ENCODE peak calls at places on chromosomes 4 and X, in eight cellular contexts. H, B, C, L, N, X, S and K are unnamed samples.

GRCh38 chr4:95095352-95095974 is 337.7 kb downstream of the BMPR1B start:
- DNase-seq in L (no peak), N (peak; percentile 25), C (no peak), H (peak; percentile 75), B (no peak), S (peak; percentile 48), X (no peak), K (peak; percentile 71)

GRCh38 chrX:103157511-103158316 is 57.2 kb upstream of the BEX4 start:
- DNase-seq in L (peak; percentile 40), S (peak; percentile 33), B (no peak), X (peak; percentile 40), N (no peak), H (peak; percentile 52), C (no peak), K (peak; percentile 78)

GRCh38 chrX:102599950-102600579 is 750 bp downstream of the ARMCX5 start:
- DNase-seq in B (no peak), H (peak; percentile 43), X (no peak), C (no peak), S (peak; percentile 1), L (no peak), N (no peak), K (peak; percentile 19)

GRCh38 chr4:79576480-79576803 is 168.4 kb upstream of the GK2 start:
- DNase-seq in H (peak; percentile 58), B (no peak), L (no peak), C (no peak), N (peak; percentile 25), X (peak; percentile 30), S (peak; percentile 52), K (peak; percentile 60)

GRCh38 chr4:55181606-55182005 is 56.2 kb upstream of the KDR start:
- DNase-seq in L (no peak), H (no peak), X (no peak), B (no peak), S (no peak), C (no peak), N (no peak), K (peak; percentile 35)

GRCh38 chrX:16662402-16662801 is 12.4 kb downstream of the S100G start:
- DNase-seq in L (no peak), S (no peak), H (no peak), N (no peak), B (no peak), C (no peak), X (no peak), K (peak; percentile 44)

GRCh38 chrX:13092455-13092941 is 48.1 kb upstream of the FAM9C start:
- DNase-seq in B (no peak), X (peak; percentile 76), C (peak; percentile 48), H (no peak), S (no peak), N (no peak), L (peak; percentile 65), K (no peak)

GRCh38 chr4:118732591-118733330 is 47.6 kb downstream of the METTL14 start:
- DNase-seq in X (no peak), L (no peak), C (no peak), N (no peak), B (no peak), S (peak; percentile 60), H (peak; percentile 90), K (no peak)

GRCh38 chrX:9906919-9907318 is 60.2 kb upstream of the CLDN34 start:
- DNase-seq in B (no peak), N (no peak), C (no peak), S (peak; percentile 87), L (no peak), X (no peak), H (no peak), K (peak; percentile 90)

DNA sequence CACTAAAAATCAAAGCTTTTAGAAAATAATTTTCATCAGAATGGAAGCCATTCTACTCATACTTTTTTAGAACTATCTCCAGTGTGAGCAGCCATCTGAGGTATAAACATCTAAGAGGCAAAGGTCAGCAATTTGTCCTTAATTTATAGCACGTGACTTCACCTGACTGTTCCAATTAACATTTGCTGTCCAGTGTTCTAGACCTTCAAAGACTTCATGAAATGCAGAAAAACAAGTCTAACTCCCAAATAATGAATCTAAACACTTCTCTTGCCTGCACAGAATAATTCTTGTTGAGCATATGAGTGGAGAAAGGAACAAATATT is 12.0 kb downstream of the RFC1 start:
- DNase-seq in H (no peak), S (no peak), X (no peak), L (no peak), N (no peak), B (no peak), C (no peak), K (no peak)
- H3K4me3 ChIP-seq in H (peak overlapping the region; percentile 75), S (no peak overlapping the region), X (no peak overlapping the region), L (peak overlapping the region; percentile 18), N (peak overlapping the region; percentile 28), B (no peak overlapping the region), C (peak overlapping the region; percentile 31), K (no peak overlapping the region)

GRCh38 chrX:139020793-139021192 is 309.3 kb upstream of the FGF13 start:
- DNase-seq in L (no peak), S (no peak), C (no peak), N (no peak), X (no peak), B (no peak), H (no peak), K (no peak)
- H3K4me3 ChIP-seq in L (no peak overlapping the region), S (no peak overlapping the region), C (no peak overlapping the region), N (no peak overlapping the region), X (no peak overlapping the region), B (no peak overlapping the region), H (no peak overlapping the region), K (no peak overlapping the region)

DNA sequence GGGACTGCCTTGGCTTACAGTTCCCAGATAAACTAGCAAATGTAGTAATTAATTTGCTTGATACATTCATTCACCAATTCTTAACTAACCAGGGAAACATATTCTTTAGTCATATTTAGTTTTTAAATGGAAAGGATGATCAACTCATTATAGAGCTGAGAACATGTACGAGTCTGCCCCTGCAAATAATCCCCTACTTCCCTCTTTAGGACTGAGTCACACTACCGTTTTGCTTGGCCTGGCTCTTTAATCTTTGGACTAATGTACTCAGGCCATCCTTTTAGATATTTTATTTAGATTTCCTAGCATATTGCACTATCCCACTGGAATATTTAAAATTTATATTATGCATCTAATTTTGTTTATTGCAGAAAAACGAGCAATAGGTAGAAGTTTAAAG is 105.5 kb upstream of the LCORL start:
- DNase-seq in L (no peak), X (no peak), C (no peak), H (no peak), N (no peak), B (no peak), S (peak; percentile 50), K (no peak)
- H3K4me3 ChIP-seq in L (no peak overlapping the region), X (no peak overlapping the region), C (no peak overlapping the region), H (no peak overlapping the region), N (no peak overlapping the region), B (no peak overlapping the region), S (no peak overlapping the region), K (no peak overlapping the region)

DNA sequence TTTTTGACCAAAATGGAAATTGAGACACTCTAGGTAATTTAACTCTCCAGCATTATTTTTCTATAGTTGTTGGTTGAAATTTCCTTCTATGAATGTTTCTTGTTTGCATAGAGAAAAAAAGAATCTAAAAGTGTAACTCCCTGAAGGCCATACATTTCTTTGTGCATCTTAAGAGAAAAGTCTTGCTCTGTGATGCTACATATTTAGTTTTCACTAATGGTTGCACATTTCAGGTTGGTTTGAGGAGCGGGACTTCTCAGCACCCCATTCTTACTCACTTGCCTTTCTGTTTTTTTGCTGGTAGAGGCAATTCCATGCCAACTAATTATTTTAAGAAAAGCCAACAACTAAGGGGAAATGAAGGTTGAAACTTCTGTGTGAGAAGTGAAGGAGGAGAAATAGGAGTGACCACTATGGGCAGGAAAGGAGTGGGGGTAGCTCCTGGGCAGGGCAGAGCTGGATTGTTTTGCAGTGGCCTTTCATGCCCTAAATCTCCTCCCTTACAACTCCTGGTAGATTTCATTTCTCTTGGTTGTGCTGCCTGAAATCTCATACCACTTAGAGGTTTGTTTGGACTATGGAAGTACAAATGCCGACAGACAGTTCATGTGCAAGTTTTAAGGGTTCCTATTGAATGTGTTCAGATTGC is 76.6 kb downstream of the RAPGEF2 start:
- DNase-seq in H (no peak), X (no peak), L (no peak), B (no peak), N (no peak), S (no peak), C (no peak), K (no peak)
- H3K4me3 ChIP-seq in H (no peak overlapping the region), X (no peak overlapping the region), L (no peak overlapping the region), B (no peak overlapping the region), N (no peak overlapping the region), S (no peak overlapping the region), C (no peak overlapping the region), K (no peak overlapping the region)

GRCh38 chr4:133559987-133560386 is 410.9 kb downstream of the PCDH10 start:
- DNase-seq in S (no peak), L (no peak), C (no peak), B (no peak), H (no peak), X (no peak), N (no peak), K (no peak)

DNA sequence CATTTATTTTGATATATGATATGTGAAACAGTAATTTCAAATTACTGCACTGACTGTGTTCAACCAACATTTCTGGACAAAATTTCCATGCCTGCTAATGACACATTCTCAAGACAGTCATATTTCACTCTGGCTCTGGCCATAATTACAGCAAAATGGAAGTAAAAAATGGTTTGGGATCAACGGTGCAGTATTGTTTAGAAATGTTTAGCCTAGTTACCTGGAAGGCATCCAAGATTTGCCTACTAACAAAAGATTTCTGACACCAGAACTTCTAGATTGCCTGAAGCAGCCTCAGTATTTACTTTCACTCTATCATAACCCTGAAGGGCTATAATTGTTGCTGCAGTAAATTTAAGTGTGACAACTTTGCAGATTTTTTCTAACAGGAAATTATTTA is 416.3 kb downstream of the PCDH10 start:
- DNase-seq in X (no peak), N (no peak), C (no peak), S (peak; percentile 71), H (no peak), B (no peak), L (no peak), K (peak; percentile 51)
- H3K4me3 ChIP-seq in X (no peak overlapping the region), N (no peak overlapping the region), C (no peak overlapping the region), S (no peak overlapping the region), H (no peak overlapping the region), B (peak overlapping the region; percentile 14), L (no peak overlapping the region), K (no peak overlapping the region)

DNA sequence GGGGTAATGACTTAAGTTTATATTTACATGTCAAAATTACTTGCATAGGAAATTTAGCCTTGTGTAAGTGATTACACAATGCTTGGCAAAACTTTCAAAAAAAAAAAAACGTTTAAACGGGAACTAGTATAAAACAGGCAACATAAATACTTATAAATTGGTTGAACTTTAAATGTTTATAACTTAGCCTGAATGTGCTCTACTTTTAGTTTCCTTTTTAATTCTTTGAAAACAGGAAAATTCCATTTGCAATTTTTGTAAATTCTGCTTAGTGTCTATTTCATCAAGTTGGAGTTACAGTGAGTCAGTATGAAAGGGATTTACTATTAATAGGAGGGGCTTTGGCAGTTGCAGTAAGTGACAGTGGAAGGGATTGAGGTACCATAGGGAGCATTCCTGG is 2.6 kb downstream of the STAG2 start:
- DNase-seq in S (peak; percentile 13), L (no peak), N (no peak), B (no peak), C (no peak), X (no peak), H (peak; percentile 61), K (peak; percentile 17)
- H3K4me3 ChIP-seq in S (peak overlapping the region; percentile 56), L (no peak overlapping the region), N (peak overlapping the region; percentile 47), B (no peak overlapping the region), C (peak overlapping the region; percentile 60), X (no peak overlapping the region), H (peak overlapping the region; percentile 89), K (peak overlapping the region; percentile 91)

DNA sequence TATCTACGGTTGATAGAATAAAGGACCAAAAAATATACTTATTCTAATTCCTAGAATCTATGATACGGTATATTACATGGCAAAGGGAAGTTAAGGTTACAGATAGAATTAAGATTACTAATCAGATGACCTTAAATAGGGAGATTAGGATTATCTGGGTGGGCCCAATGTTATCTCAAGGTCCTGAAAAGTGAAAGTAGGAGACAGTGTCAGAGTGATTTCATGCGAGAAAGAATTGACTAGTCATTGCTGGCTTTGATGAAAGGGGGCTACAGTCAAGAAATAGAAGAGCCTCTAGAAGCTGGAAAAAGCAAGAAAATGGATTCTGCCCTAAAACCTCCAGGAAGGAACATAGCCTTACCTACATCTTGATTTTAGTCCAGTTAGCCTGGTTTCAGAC is 176.9 kb upstream of the PPP1R2C start:
- DNase-seq in H (no peak), S (no peak), X (no peak), B (no peak), C (no peak), N (no peak), L (no peak), K (no peak)
- H3K4me3 ChIP-seq in H (no peak overlapping the region), S (no peak overlapping the region), X (no peak overlapping the region), B (no peak overlapping the region), C (no peak overlapping the region), N (no peak overlapping the region), L (no peak overlapping the region), K (no peak overlapping the region)